ENCODE peak calls at places on chromosome 17, in nine cellular contexts. J is left ventricle myocardium inferior; G is GM23248; D is aorta; T is stomach; R is CD8-positive, alpha-beta T cell; Z is PC-9; F is effector memory CD4-positive, alpha-beta T cell; W is thoracic aorta. L is an unnamed sample.

GRCh38 chr17:34154916-34155730 is 100.0 kb upstream of the CCL2 start:
- DNase-seq in G (no peak), T (no peak), D (no peak), Z (no peak), R (no peak), J (no peak), W (no peak), F (no peak), L (no peak)

GRCh38 chr17:58232707-58233156 is 5.7 kb upstream of the LPO start:
- DNase-seq in Z (no peak), D (no peak), G (peak; percentile 94), W (no peak), F (no peak), R (no peak), T (no peak), J (no peak), L (no peak)

GRCh38 chr17:45021607-45022287 is 29.7 kb downstream of the DCAKD start:
- DNase-seq in J (peak; percentile 67), G (peak; percentile 88), W (no peak), Z (no peak), D (peak; percentile 79), T (peak; percentile 68), F (peak; percentile 25), R (peak; percentile 61), L (peak; percentile 55)

GRCh38 chr17:50507871-50508572 is at the start of gene MYCBPAP:
- DNase-seq in W (peak; percentile 43), T (peak; percentile 87), J (peak; percentile 86), F (peak; percentile 66), R (peak; percentile 73), G (peak; percentile 91), Z (no peak), D (peak; percentile 91), L (peak; percentile 73)

GRCh38 chr17:80279895-80280294 is 19.2 kb downstream of the RNF213 start:
- DNase-seq in D (peak; percentile 79), R (no peak), G (peak; percentile 93), F (no peak), W (no peak), Z (no peak), T (no peak), J (peak; percentile 73), L (no peak)

GRCh38 chr17:29577778-29578211 is 9.3 kb downstream of the TP53I13 start:
- DNase-seq in W (no peak), Z (peak; percentile 24), G (peak; percentile 66), T (no peak), D (peak; percentile 77), F (no peak), J (no peak), R (no peak), L (no peak)

GRCh38 chr17:6442775-6443174 is 1.5 kb upstream of the PIMREG start:
- DNase-seq in T (no peak), Z (no peak), F (no peak), J (no peak), G (no peak), R (no peak), D (no peak), W (no peak), L (no peak)

GRCh38 chr17:62897706-62898105 is 68.3 kb upstream of the TANC2 start:
- DNase-seq in J (no peak), W (no peak), T (no peak), R (no peak), F (no peak), G (peak; percentile 26), D (no peak), Z (no peak), L (no peak)

GRCh38 chr17:64662774-64663367 is 764 bp upstream of the SMURF2 start:
- DNase-seq in J (no peak), F (no peak), R (no peak), T (no peak), D (no peak), W (no peak), G (no peak), Z (peak; percentile 66), L (no peak)

GRCh38 chr17:5413682-5414081 is 5.8 kb downstream of the NUP88 start:
- DNase-seq in T (no peak), R (no peak), Z (peak; percentile 94), D (no peak), G (peak; percentile 95), F (no peak), W (no peak), J (no peak), L (peak; percentile 77)

GRCh38 chr17:45019177-45019711 is 32.2 kb downstream of the DCAKD start:
- DNase-seq in F (no peak), J (peak; percentile 60), G (peak; percentile 87), T (peak; percentile 61), Z (no peak), R (no peak), W (no peak), D (no peak), L (peak; percentile 42)

GRCh38 chr17:35554668-35555067 is 6.0 kb downstream of the SLFN14 start:
- DNase-seq in W (no peak), G (peak; percentile 39), T (no peak), R (no peak), J (no peak), D (no peak), F (no peak), Z (no peak), L (no peak)

GRCh38 chr17:27846042-27846655 is 45.8 kb upstream of the NOS2 start:
- DNase-seq in F (no peak), W (no peak), G (no peak), D (no peak), J (no peak), T (no peak), R (peak; percentile 31), Z (no peak), L (peak; percentile 59)

GRCh38 chr17:27836651-27837050 is 36.3 kb upstream of the NOS2 start:
- DNase-seq in T (no peak), G (no peak), W (no peak), R (no peak), J (no peak), D (no peak), Z (no peak), F (no peak), L (no peak)

GRCh38 chr17:27845264-27846041 is 45.1 kb upstream of the NOS2 start:
- DNase-seq in J (no peak), T (no peak), R (no peak), F (no peak), Z (no peak), G (no peak), W (no peak), D (no peak), L (peak; percentile 98)

GRCh38 chr17:27840688-27841087 is 40.4 kb upstream of the NOS2 start:
- DNase-seq in T (no peak), Z (no peak), F (no peak), W (no peak), D (no peak), G (no peak), J (no peak), R (no peak), L (no peak)
- H3K27ac ChIP-seq in T (no peak overlapping the region), Z (no peak overlapping the region), F (no peak overlapping the region), W (no peak overlapping the region), D (no peak overlapping the region), G (no peak overlapping the region), J (no peak overlapping the region), R (no peak overlapping the region), L (no peak overlapping the region)

GRCh38 chr17:75874323-75875181 is 3.8 kb downstream of the TRIM47 start:
- DNase-seq in T (no peak), W (no peak), Z (no peak), G (no peak), F (no peak), R (no peak), D (peak; percentile 44), J (no peak), L (no peak)

GRCh38 chr17:75875182-75875939 is 3.0 kb downstream of the TRIM47 start:
- DNase-seq in W (no peak), J (no peak), D (peak; percentile 89), G (no peak), F (no peak), T (peak; percentile 60), R (no peak), Z (no peak), L (no peak)

GRCh38 chr17:75876938-75877751 is 1.2 kb downstream of the TRIM47 start:
- DNase-seq in Z (peak; percentile 75), R (no peak), J (peak; percentile 96), G (peak; percentile 94), D (peak; percentile 96), W (peak; percentile 93), T (peak; percentile 88), F (no peak), L (peak; percentile 46)

GRCh38 chr17:75876190-75876937 is 2.0 kb downstream of the TRIM47 start:
- DNase-seq in Z (peak; percentile 91), R (peak; percentile 71), F (peak; percentile 65), G (peak; percentile 33), T (peak; percentile 79), W (no peak), J (peak; percentile 51), D (peak; percentile 82), L (peak; percentile 77)

DNA sequence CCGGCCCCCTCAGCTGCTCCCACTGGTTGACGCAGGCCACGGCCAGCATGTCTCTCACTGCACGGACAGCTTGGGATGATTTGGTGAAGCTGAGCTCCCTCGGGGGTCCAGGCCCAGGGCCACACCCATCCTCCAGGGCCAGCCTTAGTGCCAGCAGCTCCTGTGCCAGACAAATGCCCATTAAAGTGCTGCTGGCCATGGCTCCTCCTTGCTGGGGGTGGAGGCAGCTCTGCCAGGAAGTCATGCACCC is 2.5 kb downstream of the TRIM47 start:
- DNase-seq in W (no peak), T (no peak), Z (no peak), J (no peak), F (no peak), G (no peak), R (no peak), D (no peak), L (no peak)
- H3K4me3 ChIP-seq in W (peak overlapping the region; percentile 78), T (peak overlapping the region; percentile 71), Z (peak overlapping the region; percentile 96), J (peak overlapping the region; percentile 86), F (peak overlapping the region; percentile 61), G (no peak overlapping the region), R (peak overlapping the region; percentile 60), D (no peak overlapping the region), L (peak overlapping the region; percentile 66)

GRCh38 chr17:10622610-10623485 is 34.3 kb downstream of the MYH3 start:
- DNase-seq in Z (no peak), T (no peak), W (no peak), G (no peak), D (no peak), J (no peak), R (no peak), F (no peak), L (no peak)
- H3K27ac ChIP-seq in Z (no peak overlapping the region), T (no peak overlapping the region), W (no peak overlapping the region), G (no peak overlapping the region), D (no peak overlapping the region), J (no peak overlapping the region), R (no peak overlapping the region), F (no peak overlapping the region), L (no peak overlapping the region)

GRCh38 chr17:81402530-81402941 is 7.3 kb downstream of the BAHCC1 start:
- DNase-seq in F (no peak), R (no peak), D (no peak), T (no peak), W (no peak), Z (no peak), J (peak; percentile 60), G (no peak), L (no peak)
- H3K4me3 ChIP-seq in F (no peak overlapping the region), R (no peak overlapping the region), D (no peak overlapping the region), T (no peak overlapping the region), W (peak overlapping the region; percentile 58), Z (no peak overlapping the region), J (peak overlapping the region; percentile 96), G (no peak overlapping the region), L (no peak overlapping the region)

DNA sequence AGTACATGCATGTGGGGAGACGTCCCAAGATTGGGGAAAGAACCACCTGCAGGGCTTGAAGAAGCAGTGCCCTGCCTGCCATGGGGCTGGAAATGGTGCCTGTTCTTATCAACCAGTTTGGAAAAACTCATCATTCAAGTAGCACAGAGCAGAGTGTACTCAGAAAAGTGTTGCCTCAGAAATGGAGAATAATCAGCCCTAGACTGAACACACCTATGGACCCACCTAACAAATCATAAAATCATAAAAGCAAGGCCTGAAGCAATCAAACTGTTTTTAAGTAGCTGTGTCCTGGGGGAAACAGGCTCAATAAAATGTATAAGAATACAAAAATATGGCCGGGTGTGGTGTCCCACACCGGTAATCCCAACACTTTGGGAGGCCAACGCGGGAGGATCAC is 11.2 kb downstream of the QRICH2 start:
- DNase-seq in T (no peak), G (no peak), D (peak; percentile 7), Z (no peak), J (no peak), R (no peak), F (no peak), W (no peak), L (peak; percentile 27)
- H3K27ac ChIP-seq in T (no peak overlapping the region), G (no peak overlapping the region), D (no peak overlapping the region), Z (no peak overlapping the region), J (no peak overlapping the region), R (no peak overlapping the region), F (no peak overlapping the region), W (no peak overlapping the region), L (no peak overlapping the region)

L was measured in small intestine.